ENCODE peak calls at places on chromosomes 13 and 19, in five cellular contexts. V, Z, Y, L and S are unnamed samples.

GRCh38 chr13:98846991-98847390 is 94.5 kb upstream of the SLC15A1 start:
- DNase-seq in V (no peak), L (no peak), Z (no peak), Y (no peak), S (no peak)

GRCh38 chr19:13764101-13764807 is at the start of gene MRI1:
- DNase-seq in V (peak; percentile 52), Z (peak; percentile 87), Y (peak; percentile 53), L (no peak), S (peak; percentile 85)

GRCh38 chr19:49272204-49272603 is 52.8 kb downstream of the SLC6A16 start:
- DNase-seq in L (no peak), Z (no peak), V (no peak), Y (no peak), S (peak; percentile 14)

GRCh38 chr13:21478881-21479808 is 20.0 kb upstream of the ZDHHC20 start:
- DNase-seq in L (peak; percentile 50), V (no peak), Y (peak; percentile 68), Z (peak; percentile 20), S (peak; percentile 86)

GRCh38 chr13:109704771-109705628 is 81.4 kb downstream of the IRS2 start:
- DNase-seq in V (no peak), L (no peak), Y (peak; percentile 52), Z (no peak), S (no peak)

GRCh38 chr13:109773276-109773675 is 13.1 kb downstream of the IRS2 start:
- DNase-seq in Y (no peak), Z (no peak), V (no peak), L (no peak), S (peak; percentile 36)

GRCh38 chr19:52946322-52947310 is 16.1 kb downstream of the ZNF816 start:
- DNase-seq in Y (peak; percentile 38), L (no peak), Z (no peak), V (peak; percentile 3), S (no peak)

GRCh38 chr13:61136101-61136500 is 279.5 kb downstream of the PCDH20 start:
- DNase-seq in Z (no peak), V (no peak), Y (no peak), L (no peak), S (no peak)

GRCh38 chr13:50224534-50224933 is 209.3 kb downstream of the KCNRG start:
- DNase-seq in Y (no peak), L (no peak), V (no peak), Z (no peak), S (peak; percentile 28)

GRCh38 chr19:47633516-47633915 is 24.6 kb downstream of the BICRA start:
- DNase-seq in L (no peak), V (no peak), Z (no peak), Y (no peak), S (no peak)

GRCh38 chr19:41548954-41549688 is 26.8 kb upstream of the CEACAM21 start:
- DNase-seq in Z (no peak), V (no peak), Y (no peak), L (no peak), S (no peak)

GRCh38 chr19:48239582-48240141 is 16.1 kb downstream of the CARD8 start:
- DNase-seq in L (no peak), Y (no peak), V (no peak), Z (no peak), S (peak; percentile 35)

GRCh38 chr13:75761373-75761772 is 125.2 kb downstream of the LMO7 start:
- DNase-seq in L (no peak), Y (no peak), V (no peak), Z (no peak), S (peak; percentile 43)